ENCODE peak calls at places on chromosomes 16 and 17, in eight cellular contexts. I, L, J, W, N, H, Z and C are unnamed samples. For H3K27me3, the result is how much of the 10 kb centered on the place peaks cover.

GRCh38 chr17:12024332-12024731 is 3.7 kb downstream of the MAP2K4 start:
- DNase-seq in L (no peak), I (no peak), W (no peak), J (peak), N (peak), Z (peak), H (no peak), C (no peak)

GRCh38 chr16:66400503-66401380 is 26.4 kb upstream of the BEAN1 start:
- DNase-seq in W (no peak), H (no peak), N (no peak), I (no peak), J (no peak), Z (no peak), L (no peak), C (no peak)

GRCh38 chr16:12674524-12674923 is 129.2 kb downstream of the CPPED1 start:
- DNase-seq in I (no peak), L (no peak), N (no peak), J (no peak), H (no peak), W (no peak), Z (no peak), C (no peak)

GRCh38 chr16:3095869-3096268 is 3.2 kb downstream of the ZSCAN10 start:
- DNase-seq in Z (no peak), N (no peak), W (no peak), J (peak), I (no peak), H (peak), L (no peak), C (no peak)

GRCh38 chr16:58454178-58454577 is 45.8 kb upstream of the NDRG4 start:
- DNase-seq in H (no peak), J (no peak), W (no peak), N (no peak), I (no peak), Z (no peak), L (no peak), C (no peak)

GRCh38 chr16:53898993-53899392 is 195.0 kb downstream of the FTO start:
- DNase-seq in I (no peak), N (no peak), W (no peak), L (no peak), Z (no peak), J (no peak), H (no peak), C (peak)

GRCh38 chr17:40157972-40158371 is 17.6 kb downstream of the CASC3 start:
- DNase-seq in H (no peak), N (no peak), L (no peak), J (no peak), Z (no peak), W (no peak), I (no peak), C (no peak)

GRCh38 chr16:16111639-16112038 is 111.7 kb downstream of the ABCC6 start:
- DNase-seq in Z (no peak), N (no peak), H (no peak), I (no peak), W (no peak), J (no peak), L (no peak), C (no peak)

GRCh38 chr16:11384184-11384955 is 39.1 kb downstream of the RMI2 start:
- DNase-seq in I (no peak), H (no peak), L (peak), N (no peak), Z (no peak), J (no peak), W (no peak), C (no peak)

DNA sequence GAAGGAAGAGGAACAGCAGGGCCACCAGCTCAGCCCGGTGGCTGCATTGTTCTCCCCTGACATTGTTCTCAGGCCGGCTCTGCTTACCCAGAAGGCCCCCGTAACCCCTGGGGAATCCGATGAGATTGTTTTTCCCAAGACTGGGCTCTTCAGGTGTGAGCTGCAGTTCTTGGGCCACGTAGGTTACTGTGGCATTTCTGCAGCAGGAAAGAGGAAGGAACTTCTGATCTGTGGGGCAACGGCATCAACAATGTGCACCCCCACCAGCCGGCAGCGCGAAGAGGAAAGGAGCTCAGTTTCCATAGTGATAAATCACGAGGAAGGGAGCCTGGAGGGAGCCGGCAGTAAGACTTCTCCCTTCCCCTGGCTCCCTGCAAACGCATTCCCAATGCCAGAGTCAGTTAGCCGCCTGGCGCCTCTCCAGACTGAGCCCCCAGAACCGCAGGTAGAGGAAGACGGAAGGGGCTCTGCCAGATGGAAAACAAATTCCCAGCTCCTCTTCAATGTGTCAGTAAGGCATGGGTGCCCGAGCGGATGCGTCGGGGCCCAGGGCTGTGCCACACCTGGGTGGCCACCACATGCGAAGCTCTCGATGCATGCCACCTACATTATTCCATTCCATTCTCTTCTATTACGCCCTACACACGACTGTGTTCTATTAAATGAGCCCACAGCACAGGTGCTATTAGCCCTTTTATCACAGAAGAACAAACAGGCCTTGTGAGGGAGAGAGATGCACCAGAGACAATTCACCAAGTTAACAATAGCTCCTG is 21.5 kb upstream of the PECAM1 start:
- DNase-seq in N (no peak), I (no peak), J (no peak), H (peak), L (peak), Z (peak), W (no peak), C (no peak)
- H3K4me3 ChIP-seq in N (no peak), I (no peak), J (no peak), H (peak), L (no peak), Z (no peak), W (peak), C (no peak)

GRCh38 chr17:60145006-60145935 is 4.5 kb upstream of the CA4 start:
- DNase-seq in N (no peak), W (no peak), I (no peak), Z (no peak), J (peak), H (no peak), L (no peak), C (no peak)
- H3K27me3 ChIP-seq in N (half or more), W (under half), I (under half), Z (half or more), J (under half), H (half or more), L (half or more), C (under half)

GRCh38 chr16:83420206-83420760 is 387.5 kb upstream of the HSBP1 start:
- DNase-seq in H (no peak), J (peak), Z (peak), L (no peak), I (no peak), W (no peak), N (peak), C (no peak)

DNA sequence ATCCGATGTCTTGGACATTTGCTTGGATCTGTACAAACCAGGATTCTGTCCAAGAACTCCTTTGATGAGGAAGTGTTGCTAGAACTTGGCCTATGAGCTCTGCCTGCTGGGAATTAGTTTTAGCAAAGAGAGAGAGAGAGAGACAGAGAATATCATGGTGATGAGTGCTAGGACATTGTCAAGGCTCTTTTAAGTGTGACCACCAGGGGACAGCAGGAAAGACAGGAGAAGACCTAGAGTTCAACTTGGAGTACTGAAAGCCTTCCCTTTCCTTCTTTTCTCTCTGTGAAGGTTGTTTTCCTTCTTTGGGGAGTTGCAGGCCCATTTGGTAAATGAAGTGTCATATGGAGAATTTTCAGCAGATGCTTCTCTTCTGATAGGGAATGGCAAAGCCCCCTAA is 389.2 kb upstream of the HSBP1 start:
- DNase-seq in Z (no peak), J (no peak), W (no peak), H (no peak), N (no peak), L (no peak), I (no peak), C (no peak)
- TF ChIP-seq CTCF in Z (no peak), J (no peak), W (no peak), H (peak), N (no peak), L (no peak), I (no peak), C (no peak)

GRCh38 chr16:55325458-55326109 is 1.6 kb downstream of the IRX6 start:
- DNase-seq in I (no peak), W (no peak), J (no peak), N (no peak), Z (no peak), L (no peak), H (no peak), C (no peak)

GRCh38 chr16:55323637-55324490 is at the start of gene IRX6:
- DNase-seq in Z (no peak), N (no peak), J (no peak), I (no peak), W (peak), L (no peak), H (peak), C (no peak)

GRCh38 chr16:55322327-55322726 is 1.7 kb upstream of the IRX6 start:
- DNase-seq in W (no peak), I (no peak), Z (no peak), H (no peak), J (no peak), L (no peak), N (no peak), C (no peak)

GRCh38 chr16:55326261-55326802 is 2.3 kb downstream of the IRX6 start:
- DNase-seq in I (no peak), L (no peak), W (no peak), Z (no peak), H (no peak), J (no peak), N (no peak), C (no peak)

DNA sequence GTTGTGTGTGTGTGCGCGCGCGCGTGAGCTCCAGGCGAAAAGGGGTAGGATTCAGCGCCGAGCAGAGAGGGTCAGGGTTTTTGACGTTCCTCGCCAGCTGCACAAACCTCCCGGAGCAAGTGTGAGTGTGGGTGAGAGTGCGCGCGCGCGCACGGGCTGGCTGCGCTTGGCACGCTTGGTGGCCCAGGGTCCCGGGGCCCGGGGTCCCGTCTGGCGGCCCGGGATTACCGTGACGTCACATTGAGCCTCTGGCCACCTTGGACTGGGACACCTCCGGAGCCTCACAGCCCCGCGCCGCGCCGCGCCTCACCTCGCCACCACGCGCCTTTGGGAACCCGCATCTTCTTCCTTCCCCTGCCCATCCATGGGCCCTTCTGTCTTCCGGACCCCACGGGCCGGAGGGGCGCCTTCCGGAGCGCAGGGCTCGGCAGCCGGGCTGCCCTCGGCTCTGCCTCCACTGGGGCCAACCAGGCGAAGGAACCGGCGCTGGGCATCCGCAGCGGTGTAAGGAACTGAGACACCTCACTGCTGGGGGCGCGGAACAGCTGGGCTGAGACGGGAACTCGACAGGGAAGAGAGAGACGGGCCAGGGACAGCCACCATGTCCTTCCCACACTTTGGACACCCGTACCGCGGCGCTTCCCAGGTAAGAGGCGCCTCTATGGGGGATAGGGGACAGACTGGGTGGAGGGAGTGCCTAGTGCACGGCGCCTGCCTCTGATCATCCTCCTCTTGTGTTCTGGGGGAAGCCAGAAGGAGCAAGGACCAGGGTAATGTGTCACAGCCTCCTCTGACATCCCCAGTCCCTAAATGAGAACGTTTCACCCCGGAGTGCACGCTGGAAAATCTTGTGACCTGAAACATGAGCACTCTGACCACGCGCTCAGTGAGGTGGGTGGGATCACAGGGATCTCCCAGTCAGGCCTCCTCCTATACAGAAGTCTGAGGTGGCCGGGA is 766 bp downstream of the IRX6 start:
- DNase-seq in L (no peak), H (peak), I (no peak), N (no peak), W (peak), Z (peak), J (no peak), C (no peak)
- H3K4me3 ChIP-seq in L (no peak), H (peak), I (no peak), N (no peak), W (peak), Z (no peak), J (no peak), C (no peak)